ENCODE peak calls at places on chromosome 20, in eight cellular contexts. One of them, this sample, is unnamed.

GRCh38 chr20:19847383-19847782 is 89.3 kb downstream of the RIN2 start:
- DNase-seq in IMR-90: no peak
- DNase-seq in fibroblast of pulmonary artery: no peak
- DNase-seq in lung: no peak
- DNase-seq in upper lobe of left lung: no peak
- DNase-seq in CD4-positive, alpha-beta T cell: no peak
- DNase-seq in GM12865: no peak
- DNase-seq in heart left ventricle: no peak
- DNase-seq in this sample: no peak

GRCh38 chr20:33859157-33859695 is 48.1 kb downstream of the CHMP4B start:
- DNase-seq in IMR-90: no peak
- DNase-seq in fibroblast of pulmonary artery: peak; percentile 41
- DNase-seq in lung: no peak
- DNase-seq in upper lobe of left lung: peak; percentile 25
- DNase-seq in CD4-positive, alpha-beta T cell: peak; percentile 39
- DNase-seq in GM12865: peak; percentile 68
- DNase-seq in heart left ventricle: no peak
- DNase-seq in this sample: no peak

GRCh38 chr20:16212790-16213189 is 360.5 kb downstream of the KIF16B start:
- DNase-seq in IMR-90: no peak
- DNase-seq in fibroblast of pulmonary artery: no peak
- DNase-seq in lung: no peak
- DNase-seq in upper lobe of left lung: no peak
- DNase-seq in CD4-positive, alpha-beta T cell: no peak
- DNase-seq in GM12865: peak; percentile 15
- DNase-seq in heart left ventricle: no peak
- DNase-seq in this sample: no peak

GRCh38 chr20:52313335-52313963 is 121.9 kb upstream of the ZFP64 start:
- DNase-seq in IMR-90: peak; percentile 35
- DNase-seq in fibroblast of pulmonary artery: peak; percentile 60
- DNase-seq in lung: no peak
- DNase-seq in upper lobe of left lung: no peak
- DNase-seq in CD4-positive, alpha-beta T cell: no peak
- DNase-seq in GM12865: no peak
- DNase-seq in heart left ventricle: no peak
- DNase-seq in this sample: peak; percentile 14

GRCh38 chr20:53839423-53840176 is 230.8 kb downstream of the BCAS1 start:
- DNase-seq in IMR-90: no peak
- DNase-seq in fibroblast of pulmonary artery: no peak
- DNase-seq in lung: peak; percentile 30
- DNase-seq in upper lobe of left lung: peak; percentile 67
- DNase-seq in CD4-positive, alpha-beta T cell: peak; percentile 65
- DNase-seq in GM12865: peak; percentile 95
- DNase-seq in heart left ventricle: peak; percentile 68
- DNase-seq in this sample: no peak

GRCh38 chr20:6402026-6402425 is 279.2 kb upstream of the FERMT1 start:
- DNase-seq in IMR-90: peak; percentile 29
- DNase-seq in fibroblast of pulmonary artery: no peak
- DNase-seq in lung: no peak
- DNase-seq in upper lobe of left lung: no peak
- DNase-seq in CD4-positive, alpha-beta T cell: no peak
- DNase-seq in GM12865: no peak
- DNase-seq in heart left ventricle: no peak
- DNase-seq in this sample: no peak

GRCh38 chr20:8116067-8116811 is 15.8 kb upstream of the PLCB1 start:
- DNase-seq in IMR-90: peak; percentile 91
- DNase-seq in fibroblast of pulmonary artery: peak; percentile 69
- DNase-seq in lung: no peak
- DNase-seq in upper lobe of left lung: no peak
- DNase-seq in CD4-positive, alpha-beta T cell: no peak
- DNase-seq in GM12865: no peak
- DNase-seq in heart left ventricle: no peak
- DNase-seq in this sample: no peak

GRCh38 chr20:41983159-41983558 is 365.0 kb upstream of the CHD6 start:
- DNase-seq in IMR-90: no peak
- DNase-seq in fibroblast of pulmonary artery: no peak
- DNase-seq in lung: no peak
- DNase-seq in upper lobe of left lung: no peak
- DNase-seq in CD4-positive, alpha-beta T cell: no peak
- DNase-seq in GM12865: no peak
- DNase-seq in heart left ventricle: no peak
- DNase-seq in this sample: no peak

GRCh38 chr20:59437601-59438031 is 137.2 kb downstream of the EDN3 start:
- DNase-seq in IMR-90: no peak
- DNase-seq in fibroblast of pulmonary artery: no peak
- DNase-seq in lung: no peak
- DNase-seq in upper lobe of left lung: no peak
- DNase-seq in CD4-positive, alpha-beta T cell: no peak
- DNase-seq in GM12865: no peak
- DNase-seq in heart left ventricle: no peak
- DNase-seq in this sample: no peak

GRCh38 chr20:51600016-51600420 is 57.5 kb upstream of the NFATC2 start:
- DNase-seq in IMR-90: no peak
- DNase-seq in fibroblast of pulmonary artery: peak; percentile 7
- DNase-seq in lung: no peak
- DNase-seq in upper lobe of left lung: no peak
- DNase-seq in CD4-positive, alpha-beta T cell: no peak
- DNase-seq in GM12865: no peak
- DNase-seq in heart left ventricle: no peak
- DNase-seq in this sample: no peak

GRCh38 chr20:14860410-14860814 is 523.0 kb upstream of the FLRT3 start:
- DNase-seq in IMR-90: no peak
- DNase-seq in fibroblast of pulmonary artery: no peak
- DNase-seq in lung: no peak
- DNase-seq in upper lobe of left lung: no peak
- DNase-seq in CD4-positive, alpha-beta T cell: no peak
- DNase-seq in GM12865: peak; percentile 63
- DNase-seq in heart left ventricle: no peak
- DNase-seq in this sample: peak; percentile 19

GRCh38 chr20:40687384-40688128 is 1.5 kb downstream of the MAFB start:
- DNase-seq in IMR-90: no peak
- DNase-seq in fibroblast of pulmonary artery: peak; percentile 22
- DNase-seq in lung: peak; percentile 81
- DNase-seq in upper lobe of left lung: peak; percentile 90
- DNase-seq in CD4-positive, alpha-beta T cell: no peak
- DNase-seq in GM12865: no peak
- DNase-seq in heart left ventricle: peak; percentile 83
- DNase-seq in this sample: peak; percentile 70

GRCh38 chr20:31879143-31879987 is 8.9 kb downstream of the TTLL9 start:
- DNase-seq in IMR-90: peak; percentile 92
- DNase-seq in fibroblast of pulmonary artery: peak; percentile 96
- DNase-seq in lung: peak; percentile 94
- DNase-seq in upper lobe of left lung: peak; percentile 98
- DNase-seq in CD4-positive, alpha-beta T cell: peak; percentile 70
- DNase-seq in GM12865: peak; percentile 95
- DNase-seq in heart left ventricle: peak; percentile 97
- DNase-seq in this sample: peak; percentile 99
- TF ChIP-seq CTCF in IMR-90: no peak
- TF ChIP-seq CTCF in fibroblast of pulmonary artery: no peak
- TF ChIP-seq CTCF in lung: no peak
- TF ChIP-seq CTCF in upper lobe of left lung: peak; percentile 35
- TF ChIP-seq CTCF in CD4-positive, alpha-beta T cell: no peak
- TF ChIP-seq CTCF in GM12865: no peak
- TF ChIP-seq CTCF in heart left ventricle: no peak
- TF ChIP-seq CTCF in this sample: no peak

DNA sequence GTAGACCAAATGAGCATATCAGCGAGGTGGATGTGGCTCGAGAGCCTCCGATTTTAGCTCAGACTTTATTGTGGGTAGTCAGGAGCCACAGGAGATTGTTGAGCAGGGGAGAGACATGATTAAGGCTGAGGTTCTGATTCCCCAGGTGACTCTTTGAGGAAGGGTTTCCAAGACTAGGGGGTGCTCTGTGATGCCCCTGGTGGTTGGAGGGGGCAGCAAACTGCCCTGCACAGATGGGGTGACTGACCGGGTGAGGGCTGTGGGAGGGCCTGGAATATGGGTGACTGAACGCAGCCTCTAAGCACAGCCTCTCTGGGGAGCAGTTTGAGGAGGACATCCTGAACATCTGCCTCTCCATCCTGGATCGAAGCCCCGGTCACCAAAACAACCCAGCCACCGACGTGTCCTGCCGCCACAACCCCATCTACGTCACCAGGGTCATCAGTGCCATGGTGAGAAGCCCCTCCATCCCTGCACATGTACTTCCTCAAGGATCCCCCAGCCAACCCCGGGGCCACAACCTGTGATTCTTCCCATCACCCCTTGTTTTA is 17.0 kb downstream of the TGM6 start:
- DNase-seq in IMR-90: no peak
- DNase-seq in fibroblast of pulmonary artery: no peak
- DNase-seq in lung: no peak
- DNase-seq in upper lobe of left lung: no peak
- DNase-seq in CD4-positive, alpha-beta T cell: no peak
- DNase-seq in GM12865: no peak
- DNase-seq in heart left ventricle: no peak
- DNase-seq in this sample: no peak
- TF ChIP-seq CTCF in IMR-90: no peak
- TF ChIP-seq CTCF in fibroblast of pulmonary artery: no peak
- TF ChIP-seq CTCF in lung: no peak
- TF ChIP-seq CTCF in upper lobe of left lung: no peak
- TF ChIP-seq CTCF in CD4-positive, alpha-beta T cell: no peak
- TF ChIP-seq CTCF in GM12865: peak; percentile 10
- TF ChIP-seq CTCF in heart left ventricle: no peak
- TF ChIP-seq CTCF in this sample: peak; percentile 17

GRCh38 chr20:50512323-50512722 is 2.1 kb downstream of the PTPN1 start:
- DNase-seq in IMR-90: no peak
- DNase-seq in fibroblast of pulmonary artery: no peak
- DNase-seq in lung: no peak
- DNase-seq in upper lobe of left lung: no peak
- DNase-seq in CD4-positive, alpha-beta T cell: no peak
- DNase-seq in GM12865: no peak
- DNase-seq in heart left ventricle: no peak
- DNase-seq in this sample: no peak

GRCh38 chr20:50508171-50508761 is 1.9 kb upstream of the PTPN1 start:
- DNase-seq in IMR-90: no peak
- DNase-seq in fibroblast of pulmonary artery: no peak
- DNase-seq in lung: no peak
- DNase-seq in upper lobe of left lung: no peak
- DNase-seq in CD4-positive, alpha-beta T cell: no peak
- DNase-seq in GM12865: no peak
- DNase-seq in heart left ventricle: no peak
- DNase-seq in this sample: no peak

GRCh38 chr20:50510706-50511401 is 671 bp downstream of the PTPN1 start:
- DNase-seq in IMR-90: no peak
- DNase-seq in fibroblast of pulmonary artery: no peak
- DNase-seq in lung: no peak
- DNase-seq in upper lobe of left lung: no peak
- DNase-seq in CD4-positive, alpha-beta T cell: no peak
- DNase-seq in GM12865: no peak
- DNase-seq in heart left ventricle: no peak
- DNase-seq in this sample: peak; percentile 36

GRCh38 chr20:50513169-50514034 is 3.2 kb downstream of the PTPN1 start:
- DNase-seq in IMR-90: peak; percentile 80
- DNase-seq in fibroblast of pulmonary artery: peak; percentile 76
- DNase-seq in lung: no peak
- DNase-seq in upper lobe of left lung: no peak
- DNase-seq in CD4-positive, alpha-beta T cell: no peak
- DNase-seq in GM12865: peak; percentile 43
- DNase-seq in heart left ventricle: no peak
- DNase-seq in this sample: no peak

DNA sequence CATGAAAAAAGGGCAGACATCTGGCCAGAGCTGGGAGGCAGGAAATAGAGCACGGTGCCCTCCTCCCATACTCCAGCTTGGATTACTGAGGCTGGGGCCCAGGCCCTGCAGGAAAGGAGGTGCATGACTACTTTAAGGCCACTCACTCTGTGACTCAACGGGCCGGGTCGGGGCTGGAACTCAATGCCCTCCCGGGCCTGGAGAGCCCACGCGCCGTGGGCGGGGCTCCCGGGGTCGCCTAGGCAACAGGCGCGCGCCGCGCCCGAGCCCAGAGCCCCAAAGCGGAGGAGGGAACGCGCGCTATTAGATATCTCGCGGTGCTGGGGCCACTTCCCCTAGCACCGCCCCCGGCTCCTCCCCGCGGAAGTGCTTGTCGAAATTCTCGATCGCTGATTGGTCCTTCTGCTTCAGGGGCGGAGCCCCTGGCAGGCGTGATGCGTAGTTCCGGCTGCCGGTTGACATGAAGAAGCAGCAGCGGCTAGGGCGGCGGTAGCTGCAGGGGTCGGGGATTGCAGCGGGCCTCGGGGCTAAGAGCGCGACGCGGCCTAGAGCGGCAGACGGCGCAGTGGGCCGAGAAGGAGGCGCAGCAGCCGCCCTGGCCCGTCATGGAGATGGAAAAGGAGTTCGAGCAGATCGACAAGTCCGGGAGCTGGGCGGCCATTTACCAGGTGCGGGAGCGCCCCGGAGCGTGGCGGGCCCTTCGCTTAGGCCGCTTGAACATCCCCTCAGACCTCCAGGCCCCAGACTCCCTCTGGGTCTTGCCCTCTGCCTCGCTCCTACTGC is at the start of gene PTPN1:
- DNase-seq in IMR-90: peak; percentile 99
- DNase-seq in fibroblast of pulmonary artery: peak; percentile 99
- DNase-seq in lung: peak; percentile 98
- DNase-seq in upper lobe of left lung: peak; percentile 98
- DNase-seq in CD4-positive, alpha-beta T cell: peak; percentile 99
- DNase-seq in GM12865: peak; percentile 99
- DNase-seq in heart left ventricle: peak; percentile 99
- DNase-seq in this sample: peak; percentile 98
- TF ChIP-seq CTCF in IMR-90: peak; percentile 13
- TF ChIP-seq CTCF in fibroblast of pulmonary artery: peak; percentile 1
- TF ChIP-seq CTCF in lung: no peak
- TF ChIP-seq CTCF in upper lobe of left lung: peak; percentile 56
- TF ChIP-seq CTCF in CD4-positive, alpha-beta T cell: no peak
- TF ChIP-seq CTCF in GM12865: no peak
- TF ChIP-seq CTCF in heart left ventricle: no peak
- TF ChIP-seq CTCF in this sample: no peak

DNA sequence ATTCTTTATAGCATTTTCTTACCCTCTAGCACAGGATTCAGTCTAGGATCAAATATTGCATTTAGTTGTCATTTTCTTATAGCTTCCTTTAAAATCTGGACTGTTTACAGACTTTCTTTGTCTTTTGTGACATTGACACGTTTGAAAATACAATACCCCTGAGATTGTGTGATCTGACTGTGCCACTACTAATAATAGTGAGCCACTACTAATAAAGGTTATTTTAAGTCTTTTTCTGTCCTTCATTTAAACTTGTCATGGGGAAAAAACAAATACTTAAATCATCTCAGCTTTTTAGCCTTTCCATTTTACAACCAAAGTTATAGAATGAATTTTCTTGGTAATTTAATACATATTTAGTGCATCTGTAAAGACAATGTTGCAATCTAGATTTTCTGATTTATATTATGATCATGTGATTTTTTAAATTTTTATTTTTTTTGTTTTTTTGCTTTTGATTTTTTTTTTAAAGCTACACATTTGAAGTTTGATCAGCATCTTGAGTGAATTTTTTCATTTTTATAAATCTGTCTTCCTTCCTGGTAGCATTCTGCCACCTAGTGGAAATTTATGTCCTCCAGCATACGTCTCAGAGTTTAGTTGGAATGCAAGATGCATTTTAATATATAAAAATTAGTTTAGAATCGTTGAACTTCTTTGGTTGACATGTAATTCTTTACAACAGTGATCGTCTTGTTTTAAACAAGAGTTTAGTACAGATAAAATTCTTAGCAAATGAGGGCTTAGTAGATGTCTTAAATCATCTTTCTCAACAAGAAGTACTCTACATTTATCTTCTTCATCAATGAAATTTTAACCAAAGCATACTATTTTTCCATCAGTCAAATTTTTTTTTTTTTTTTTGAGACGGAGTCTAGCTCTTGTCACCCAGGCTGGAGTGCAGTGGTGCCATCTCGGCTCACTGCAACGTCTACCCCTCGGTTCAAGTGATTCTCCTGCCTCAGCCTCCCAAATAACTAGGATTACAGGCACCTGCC is 119.4 kb downstream of the NCOA3 start:
- DNase-seq in IMR-90: peak; percentile 82
- DNase-seq in fibroblast of pulmonary artery: peak; percentile 88
- DNase-seq in lung: no peak
- DNase-seq in upper lobe of left lung: no peak
- DNase-seq in CD4-positive, alpha-beta T cell: no peak
- DNase-seq in GM12865: peak; percentile 70
- DNase-seq in heart left ventricle: no peak
- DNase-seq in this sample: no peak
- TF ChIP-seq CTCF in IMR-90: peak; percentile 92
- TF ChIP-seq CTCF in fibroblast of pulmonary artery: peak; percentile 72
- TF ChIP-seq CTCF in lung: peak; percentile 80
- TF ChIP-seq CTCF in upper lobe of left lung: peak; percentile 60
- TF ChIP-seq CTCF in CD4-positive, alpha-beta T cell: peak; percentile 85
- TF ChIP-seq CTCF in GM12865: peak; percentile 57
- TF ChIP-seq CTCF in heart left ventricle: peak; percentile 87
- TF ChIP-seq CTCF in this sample: peak; percentile 75